ENCODE peak calls at places on chromosomes 1 and 21, in nine cellular contexts. Q, Z, M, F, C, I, B, G and S are unnamed samples.
A peak's percentile ranks its signal among the peaks of the same experiment; 100 is the strongest.

GRCh38 chr1:27887215-27888035 is 15.1 kb downstream of the THEMIS2 start:
- DNase-seq in M (no peak), Z (no peak), G (no peak), B (no peak), I (no peak), F (no peak), Q (no peak), C (peak; percentile 92), S (peak; percentile 72)

GRCh38 chr1:247738315-247738714 is at the start of gene OR14K1:
- DNase-seq in Q (no peak), G (no peak), B (no peak), I (no peak), M (no peak), F (no peak), C (no peak), Z (no peak), S (no peak)

GRCh38 chr1:188857526-188858087 is 1620.1 kb downstream of the BRINP3 start:
- DNase-seq in B (no peak), G (no peak), F (no peak), M (no peak), I (no peak), C (no peak), Q (no peak), Z (no peak), S (no peak)

GRCh38 chr1:15139654-15140350 is 13.7 kb upstream of the TMEM51 start:
- DNase-seq in C (no peak), Q (no peak), G (peak; percentile 6), M (no peak), I (no peak), B (no peak), F (peak; percentile 34), Z (no peak), S (no peak)

GRCh38 chr1:219339466-219339865 is 165.8 kb downstream of the LYPLAL1 start:
- DNase-seq in Z (no peak), M (peak; percentile 16), F (no peak), C (no peak), B (no peak), G (peak; percentile 65), Q (no peak), I (no peak), S (no peak)

GRCh38 chr1:212315907-212316306 is 30.7 kb downstream of the PPP2R5A start:
- DNase-seq in F (peak; percentile 38), C (peak; percentile 11), G (no peak), Z (no peak), Q (no peak), B (peak; percentile 46), I (no peak), M (peak; percentile 43), S (no peak)

GRCh38 chr1:44775930-44776748 is 799 bp downstream of the RPS8 start:
- DNase-seq in F (peak; percentile 40), M (no peak), B (no peak), Z (no peak), Q (no peak), I (no peak), C (no peak), G (no peak), S (peak; percentile 62)

GRCh38 chr1:2411801-2412394 is 466 bp downstream of the PEX10 start:
- DNase-seq in B (no peak), G (no peak), C (no peak), F (peak; percentile 26), Z (no peak), Q (peak; percentile 62), I (no peak), M (no peak), S (peak; percentile 69)

GRCh38 chr1:163195728-163196448 is 6.8 kb downstream of the RGS5 start:
- DNase-seq in I (no peak), M (peak; percentile 70), C (no peak), B (no peak), F (peak; percentile 53), Q (peak; percentile 81), G (peak; percentile 67), Z (no peak), S (no peak)

GRCh38 chr1:84573481-84573966 is 716 bp downstream of the CTBS start:
- DNase-seq in C (no peak), B (peak; percentile 20), M (peak; percentile 20), Q (no peak), I (no peak), F (no peak), G (no peak), Z (no peak), S (no peak)

GRCh38 chr1:93670141-93670540 is 11.5 kb downstream of the BCAR3 start:
- DNase-seq in Q (no peak), B (peak; percentile 77), F (peak; percentile 72), I (no peak), M (peak; percentile 86), G (peak; percentile 90), Z (no peak), C (no peak), S (no peak)

GRCh38 chr21:38968887-38969543 is 163.3 kb downstream of the ETS2 start:
- DNase-seq in Z (no peak), Q (no peak), B (no peak), I (no peak), F (no peak), G (no peak), M (no peak), C (no peak), S (no peak)

GRCh38 chr21:16285646-16286223 is 556.0 kb downstream of the USP25 start:
- DNase-seq in B (no peak), M (no peak), F (no peak), Q (no peak), C (no peak), G (no peak), Z (no peak), I (no peak), S (no peak)

GRCh38 chr1:235357485-235358378 is 9.5 kb upstream of the TBCE start:
- DNase-seq in F (no peak), C (no peak), G (no peak), B (no peak), Q (no peak), I (no peak), Z (no peak), M (no peak), S (no peak)

GRCh38 chr1:198605880-198606458 is 32.9 kb upstream of the PTPRC start:
- DNase-seq in M (no peak), F (no peak), G (no peak), I (no peak), Q (no peak), B (no peak), C (no peak), Z (no peak), S (no peak)

GRCh38 chr1:154478639-154479038 is 23.4 kb upstream of the TDRD10 start:
- DNase-seq in C (peak; percentile 90), Q (peak; percentile 37), M (peak; percentile 64), F (peak; percentile 13), Z (no peak), B (peak; percentile 30), I (no peak), G (peak; percentile 34), S (no peak)

GRCh38 chr1:243268284-243268653 is 12.4 kb downstream of the SDCCAG8 start:
- DNase-seq in I (no peak), B (peak; percentile 67), F (peak; percentile 87), M (peak; percentile 81), Q (no peak), C (no peak), G (peak; percentile 96), Z (no peak), S (no peak)

GRCh38 chr1:246351726-246352125 is 155.4 kb downstream of the SMYD3 start:
- DNase-seq in I (no peak), C (no peak), Z (no peak), Q (no peak), G (no peak), B (no peak), F (no peak), M (no peak), S (no peak)

GRCh38 chr1:74771913-74772515 is 39.1 kb downstream of the TYW3 start:
- DNase-seq in C (peak; percentile 63), I (no peak), F (peak; percentile 61), B (peak; percentile 64), Q (no peak), M (peak; percentile 63), G (peak; percentile 51), Z (peak; percentile 58), S (no peak)

GRCh38 chr1:50108497-50109073 is at the start of gene ELAVL4:
- DNase-seq in Z (peak; percentile 98), I (no peak), G (no peak), F (no peak), C (no peak), Q (no peak), B (no peak), M (no peak), S (no peak)

GRCh38 chr1:14296795-14297194 is 301.7 kb upstream of the KAZN start:
- DNase-seq in G (peak; percentile 11), F (no peak), M (peak; percentile 25), C (no peak), Q (no peak), Z (no peak), B (peak; percentile 48), I (no peak), S (no peak)

GRCh38 chr1:204885288-204885711 is 14.6 kb downstream of the NFASC start:
- DNase-seq in G (no peak), M (peak; percentile 75), Q (no peak), B (no peak), Z (no peak), C (no peak), I (no peak), F (no peak), S (no peak)

GRCh38 chr1:65979145-65979544 is 186.4 kb downstream of the PDE4B start:
- DNase-seq in I (no peak), B (no peak), M (peak; percentile 84), G (peak; percentile 58), Z (no peak), Q (no peak), F (no peak), C (no peak), S (no peak)

GRCh38 chr21:39885119-39885848 is 18.0 kb downstream of the PCP4 start:
- DNase-seq in M (no peak), F (no peak), I (no peak), C (no peak), B (no peak), G (no peak), Z (no peak), Q (no peak), S (no peak)

GRCh38 chr1:222761171-222761570 is 24.2 kb downstream of the FAM177B start:
- DNase-seq in G (no peak), I (no peak), M (no peak), Q (no peak), C (no peak), F (no peak), B (no peak), Z (no peak), S (no peak)

GRCh38 chr21:15422761-15423160 is 307.0 kb upstream of the USP25 start:
- DNase-seq in I (no peak), M (peak; percentile 73), F (no peak), C (no peak), G (peak; percentile 2), B (no peak), Q (no peak), Z (no peak), S (no peak)

GRCh38 chr1:212513586-212513985 is 80.9 kb downstream of the NENF start:
- DNase-seq in Z (no peak), F (no peak), B (peak; percentile 54), M (no peak), C (no peak), G (no peak), Q (no peak), I (no peak), S (no peak)

GRCh38 chr1:63890468-63890867 is 116.7 kb downstream of the ROR1 start:
- DNase-seq in Q (no peak), G (no peak), F (no peak), C (no peak), Z (no peak), M (no peak), I (no peak), B (no peak), S (no peak)

GRCh38 chr1:232046531-232047283 is 420.1 kb downstream of the DISC1 start:
- DNase-seq in I (no peak), Z (no peak), C (no peak), B (no peak), Q (no peak), G (no peak), F (no peak), M (no peak), S (no peak)

GRCh38 chr1:17289756-17290155 is 18.2 kb upstream of the PADI4 start:
- DNase-seq in B (no peak), Q (no peak), I (no peak), M (peak; percentile 19), C (no peak), Z (no peak), F (peak; percentile 45), G (peak; percentile 40), S (no peak)

GRCh38 chr1:204417231-204417997 is 5.8 kb upstream of the PPP1R15B start:
- DNase-seq in G (peak; percentile 97), Z (no peak), C (peak; percentile 47), F (peak; percentile 99), B (peak; percentile 99), M (peak; percentile 90), Q (no peak), I (no peak), S (peak; percentile 74)